ENCODE peak calls at places on chromosomes 13 and 19, in six cellular contexts. G is amniotic stem cell; I is stimulated activated CD4-positive, alpha-beta T cell treated with anti-CD3 and anti-CD28 coated beads, Interleukin-2, amount 100 ng/mL, for 48 hours; W is T-helper 1 cell; E is WTC11; Z is stimulated activated CD8-positive, alpha-beta memory T cell treated with anti-CD3 and anti-CD28 coated beads, Interleukin-4, amount 100 ng/mL, for 1 hour. L is an unnamed sample.
A peak's percentile ranks its signal among the peaks of the same experiment; 100 is the strongest.

GRCh38 chr13:112894423-112894672 is 74.7 kb upstream of the MCF2L start:
- DNase-seq in Z (no peak), G (no peak), I (no peak), W (no peak), E (no peak), L (no peak)

GRCh38 chr19:17075860-17076538 is 422 bp downstream of the MYO9B start:
- DNase-seq in W (peak; percentile 42), E (no peak), I (peak; percentile 15), Z (peak; percentile 12), G (peak; percentile 16), L (peak; percentile 56)

GRCh38 chr19:4130635-4131438 is 6.9 kb upstream of the MAP2K2 start:
- DNase-seq in I (no peak), G (peak; percentile 52), Z (no peak), E (no peak), W (no peak), L (no peak)

GRCh38 chr19:2251577-2252480 is 2.7 kb downstream of the AMH start:
- DNase-seq in W (no peak), Z (no peak), I (no peak), E (no peak), G (no peak), L (no peak)

GRCh38 chr13:94481966-94482365 is 2.5 kb upstream of the DCT start:
- DNase-seq in I (no peak), E (no peak), G (no peak), Z (no peak), W (no peak), L (no peak)

GRCh38 chr19:29680447-29680846 is 15.2 kb downstream of the PLEKHF1 start:
- DNase-seq in I (peak; percentile 71), E (no peak), W (peak; percentile 77), Z (peak; percentile 59), G (no peak), L (no peak)

GRCh38 chr13:34591801-34592454 is 350.1 kb upstream of the NBEA start:
- DNase-seq in Z (no peak), I (no peak), E (no peak), W (no peak), G (no peak), L (peak; percentile 35)

GRCh38 chr19:32387701-32388392 is 17.7 kb upstream of the DPY19L3 start:
- DNase-seq in G (no peak), W (no peak), Z (no peak), I (no peak), E (no peak), L (no peak)

GRCh38 chr13:50292082-50292481 is 276.8 kb downstream of the KCNRG start:
- DNase-seq in E (no peak), W (no peak), G (no peak), I (no peak), Z (no peak), L (no peak)

GRCh38 chr13:40442191-40442590 is 224.2 kb downstream of the FOXO1 start:
- DNase-seq in Z (no peak), I (no peak), G (no peak), W (no peak), E (no peak), L (no peak)

L was measured in neural progenitor cell.